ENCODE peak calls at places on chromosome 10, in six cellular contexts. One of them, this sample, is unnamed.

GRCh38 chr10:71980181-71981023 is 16.2 kb downstream of the CHST3 start:
- DNase-seq in GM06990: no peak
- DNase-seq in kidney epithelial cell: no peak
- DNase-seq in left ventricle myocardium inferior: no peak
- DNase-seq in heart left ventricle: no peak
- DNase-seq in small intestine: no peak
- DNase-seq in this sample: no peak

GRCh38 chr10:154348-154747 is 19.1 kb downstream of the ZMYND11 start:
- DNase-seq in GM06990: no peak
- DNase-seq in kidney epithelial cell: no peak
- DNase-seq in left ventricle myocardium inferior: no peak
- DNase-seq in heart left ventricle: no peak
- DNase-seq in small intestine: no peak
- DNase-seq in this sample: no peak

GRCh38 chr10:11036424-11037011 is 18.8 kb downstream of the CELF2 start:
- DNase-seq in GM06990: no peak
- DNase-seq in kidney epithelial cell: no peak
- DNase-seq in left ventricle myocardium inferior: no peak
- DNase-seq in heart left ventricle: no peak
- DNase-seq in small intestine: peak; percentile 71
- DNase-seq in this sample: peak; percentile 31

GRCh38 chr10:60139798-60140566 is 233.6 kb upstream of the CCDC6 start:
- DNase-seq in GM06990: no peak
- DNase-seq in kidney epithelial cell: no peak
- DNase-seq in left ventricle myocardium inferior: no peak
- DNase-seq in heart left ventricle: no peak
- DNase-seq in small intestine: peak; percentile 58
- DNase-seq in this sample: no peak

GRCh38 chr10:45408421-45409319 is 34.7 kb downstream of the ALOX5 start:
- DNase-seq in GM06990: no peak
- DNase-seq in kidney epithelial cell: no peak
- DNase-seq in left ventricle myocardium inferior: no peak
- DNase-seq in heart left ventricle: no peak
- DNase-seq in small intestine: no peak
- DNase-seq in this sample: no peak

GRCh38 chr10:60937784-60938654 is 6.0 kb downstream of the RHOBTB1 start:
- DNase-seq in GM06990: no peak
- DNase-seq in kidney epithelial cell: peak; percentile 65
- DNase-seq in left ventricle myocardium inferior: no peak
- DNase-seq in heart left ventricle: no peak
- DNase-seq in small intestine: no peak
- DNase-seq in this sample: no peak

GRCh38 chr10:44995581-44995913 is 5.2 kb upstream of the ZNF22 start:
- DNase-seq in GM06990: no peak
- DNase-seq in kidney epithelial cell: no peak
- DNase-seq in left ventricle myocardium inferior: no peak
- DNase-seq in heart left ventricle: no peak
- DNase-seq in small intestine: no peak
- DNase-seq in this sample: no peak

GRCh38 chr10:124142960-124143359 is 49.6 kb upstream of the CHST15 start:
- DNase-seq in GM06990: no peak
- DNase-seq in kidney epithelial cell: no peak
- DNase-seq in left ventricle myocardium inferior: no peak
- DNase-seq in heart left ventricle: no peak
- DNase-seq in small intestine: no peak
- DNase-seq in this sample: no peak

GRCh38 chr10:102344067-102344466 is 51.4 kb upstream of the NFKB2 start:
- DNase-seq in GM06990: no peak
- DNase-seq in kidney epithelial cell: no peak
- DNase-seq in left ventricle myocardium inferior: no peak
- DNase-seq in heart left ventricle: no peak
- DNase-seq in small intestine: no peak
- DNase-seq in this sample: no peak

GRCh38 chr10:48439031-48439430 is 132.6 kb downstream of the MAPK8 start:
- DNase-seq in GM06990: no peak
- DNase-seq in kidney epithelial cell: no peak
- DNase-seq in left ventricle myocardium inferior: no peak
- DNase-seq in heart left ventricle: no peak
- DNase-seq in small intestine: no peak
- DNase-seq in this sample: no peak

GRCh38 chr10:118742787-118743186 is 12.0 kb downstream of the CACUL1 start:
- DNase-seq in GM06990: no peak
- DNase-seq in kidney epithelial cell: no peak
- DNase-seq in left ventricle myocardium inferior: no peak
- DNase-seq in heart left ventricle: no peak
- DNase-seq in small intestine: no peak
- DNase-seq in this sample: no peak

GRCh38 chr10:103931603-103932002 is 13.6 kb upstream of the STN1 start:
- DNase-seq in GM06990: no peak
- DNase-seq in kidney epithelial cell: no peak
- DNase-seq in left ventricle myocardium inferior: no peak
- DNase-seq in heart left ventricle: no peak
- DNase-seq in small intestine: no peak
- DNase-seq in this sample: no peak
- H3K36me3 ChIP-seq in GM06990: no peaks in the 10 kb centered on the region
- H3K36me3 ChIP-seq in kidney epithelial cell: no peaks in the 10 kb centered on the region
- H3K36me3 ChIP-seq in left ventricle myocardium inferior: no peaks in the 10 kb centered on the region
- H3K36me3 ChIP-seq in heart left ventricle: no peaks in the 10 kb centered on the region
- H3K36me3 ChIP-seq in small intestine: no peaks in the 10 kb centered on the region
- H3K36me3 ChIP-seq in this sample: no peaks in the 10 kb centered on the region

DNA sequence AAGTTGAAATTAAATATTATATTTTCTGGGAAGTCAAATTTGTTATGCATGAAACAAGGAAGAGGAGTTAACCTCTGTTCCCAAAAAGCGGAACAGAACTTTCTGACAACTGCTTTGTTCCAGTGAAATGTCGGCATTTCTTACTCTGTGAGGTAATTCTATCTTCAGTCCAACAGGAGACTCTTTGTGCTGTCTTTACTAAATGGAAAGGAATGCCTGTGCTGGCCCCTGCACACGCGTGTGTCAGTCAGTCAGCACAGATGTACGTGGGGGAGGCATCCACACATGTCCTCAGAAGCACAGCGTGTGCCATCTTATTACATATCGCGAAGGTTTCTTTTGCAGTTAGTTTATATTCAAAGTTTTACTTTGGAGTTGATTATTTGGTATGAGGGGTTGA is 37.5 kb downstream of the NET1 start:
- DNase-seq in GM06990: no peak
- DNase-seq in kidney epithelial cell: no peak
- DNase-seq in left ventricle myocardium inferior: no peak
- DNase-seq in heart left ventricle: no peak
- DNase-seq in small intestine: peak; percentile 43
- DNase-seq in this sample: no peak
- H3K4me3 ChIP-seq in GM06990: no peak overlapping the region
- H3K4me3 ChIP-seq in kidney epithelial cell: peak overlapping the region; percentile 19
- H3K4me3 ChIP-seq in left ventricle myocardium inferior: peak overlapping the region; percentile 65
- H3K4me3 ChIP-seq in heart left ventricle: no peak overlapping the region
- H3K4me3 ChIP-seq in small intestine: peak overlapping the region; percentile 54
- H3K4me3 ChIP-seq in this sample: no peak overlapping the region

GRCh38 chr10:94276140-94276539 is 86.6 kb downstream of the NOC3L start:
- DNase-seq in GM06990: no peak
- DNase-seq in kidney epithelial cell: no peak
- DNase-seq in left ventricle myocardium inferior: no peak
- DNase-seq in heart left ventricle: no peak
- DNase-seq in small intestine: no peak
- DNase-seq in this sample: no peak
- H3K36me3 ChIP-seq in GM06990: no peaks in the 10 kb centered on the region
- H3K36me3 ChIP-seq in kidney epithelial cell: no peaks in the 10 kb centered on the region
- H3K36me3 ChIP-seq in left ventricle myocardium inferior: peaks cover 13% of the 10 kb centered on the region
- H3K36me3 ChIP-seq in heart left ventricle: peaks cover 38% of the 10 kb centered on the region
- H3K36me3 ChIP-seq in small intestine: no peaks in the 10 kb centered on the region
- H3K36me3 ChIP-seq in this sample: no peaks in the 10 kb centered on the region

GRCh38 chr10:74177140-74177677 is 26.2 kb downstream of the ADK start:
- DNase-seq in GM06990: no peak
- DNase-seq in kidney epithelial cell: no peak
- DNase-seq in left ventricle myocardium inferior: no peak
- DNase-seq in heart left ventricle: peak; percentile 48
- DNase-seq in small intestine: peak; percentile 48
- DNase-seq in this sample: peak; percentile 14

GRCh38 chr10:74179124-74179710 is 28.2 kb downstream of the ADK start:
- DNase-seq in GM06990: no peak
- DNase-seq in kidney epithelial cell: no peak
- DNase-seq in left ventricle myocardium inferior: no peak
- DNase-seq in heart left ventricle: no peak
- DNase-seq in small intestine: no peak
- DNase-seq in this sample: no peak

GRCh38 chr10:74176380-74177139 is 25.5 kb downstream of the ADK start:
- DNase-seq in GM06990: peak; percentile 97
- DNase-seq in kidney epithelial cell: peak; percentile 75
- DNase-seq in left ventricle myocardium inferior: peak; percentile 93
- DNase-seq in heart left ventricle: peak; percentile 95
- DNase-seq in small intestine: peak; percentile 97
- DNase-seq in this sample: peak; percentile 98

GRCh38 chr10:74175510-74176379 is 24.7 kb downstream of the ADK start:
- DNase-seq in GM06990: no peak
- DNase-seq in kidney epithelial cell: no peak
- DNase-seq in left ventricle myocardium inferior: no peak
- DNase-seq in heart left ventricle: no peak
- DNase-seq in small intestine: no peak
- DNase-seq in this sample: no peak

DNA sequence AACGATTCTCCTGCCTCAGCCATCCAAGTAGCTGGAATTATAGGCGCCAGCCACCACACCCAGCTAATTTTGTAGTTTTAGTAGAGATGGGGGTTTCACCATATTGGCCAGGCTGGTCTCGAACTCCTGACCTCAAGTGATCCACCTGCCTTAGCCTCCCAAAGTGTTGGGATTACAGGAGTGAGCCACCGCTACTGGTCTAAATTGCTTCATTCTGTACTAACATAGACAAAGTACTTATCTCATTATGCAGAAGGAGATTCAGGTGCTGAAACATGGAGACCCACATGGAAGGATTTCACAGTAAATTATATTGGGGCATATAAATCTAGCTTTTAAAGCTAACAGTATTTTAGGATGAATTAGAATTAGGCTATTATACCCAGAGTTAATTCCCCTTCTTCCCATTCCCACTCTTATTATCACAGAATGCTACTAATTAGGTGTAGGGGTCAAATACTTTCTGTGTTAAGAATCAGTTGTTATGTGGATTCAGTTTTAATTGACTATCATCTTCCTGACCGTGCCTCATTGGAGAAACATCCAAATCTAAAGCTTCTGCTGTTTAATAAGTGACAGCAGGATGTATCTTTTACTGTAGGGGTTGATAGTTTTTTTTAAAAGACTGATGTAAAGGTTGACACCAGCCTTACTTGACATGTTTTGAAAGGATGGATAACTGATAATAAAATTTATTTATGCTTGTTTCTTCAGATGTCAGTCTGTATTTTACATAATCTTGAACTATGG is 27.2 kb downstream of the ADK start:
- DNase-seq in GM06990: no peak
- DNase-seq in kidney epithelial cell: no peak
- DNase-seq in left ventricle myocardium inferior: no peak
- DNase-seq in heart left ventricle: no peak
- DNase-seq in small intestine: no peak
- DNase-seq in this sample: no peak
- H3K4me3 ChIP-seq in GM06990: peak overlapping the region; percentile 29
- H3K4me3 ChIP-seq in kidney epithelial cell: no peak overlapping the region
- H3K4me3 ChIP-seq in left ventricle myocardium inferior: no peak overlapping the region
- H3K4me3 ChIP-seq in heart left ventricle: no peak overlapping the region
- H3K4me3 ChIP-seq in small intestine: no peak overlapping the region
- H3K4me3 ChIP-seq in this sample: no peak overlapping the region

This sample was measured in WERI-Rb-1.